ENCODE peak calls at places on chromosomes 5 and 9, in eight cellular contexts. Y, K, O, V, Z, N, T and I are unnamed samples.

GRCh38 chr9:129542761-129543160 is 78.1 kb downstream of the C9orf50 start:
- DNase-seq in O (no peak), K (no peak), V (no peak), N (no peak), Z (no peak), Y (no peak), T (no peak), I (no peak)

GRCh38 chr5:33398501-33398900 is 42.3 kb upstream of the TARS1 start:
- DNase-seq in K (no peak), O (no peak), Y (no peak), N (no peak), T (no peak), Z (no peak), V (no peak), I (no peak)

GRCh38 chr9:126532951-126533910 is 80.5 kb upstream of the LMX1B start:
- DNase-seq in N (no peak), K (no peak), T (no peak), Y (no peak), Z (no peak), O (no peak), V (no peak), I (no peak)

GRCh38 chr5:124410539-124410938 is 335.9 kb downstream of the ZNF608 start:
- DNase-seq in N (no peak), K (no peak), Y (no peak), V (no peak), T (no peak), O (no peak), Z (no peak), I (no peak)

GRCh38 chr5:80068237-80068636 is 33.1 kb downstream of the THBS4 start:
- DNase-seq in K (no peak), Y (peak), T (no peak), O (no peak), V (no peak), N (no peak), Z (no peak), I (no peak)

GRCh38 chr5:167821669-167822068 is 469.8 kb upstream of the WWC1 start:
- DNase-seq in O (no peak), K (no peak), Z (no peak), V (no peak), Y (no peak), N (peak), T (no peak), I (no peak)

GRCh38 chr5:87074934-87075541 is 192.6 kb upstream of the RASA1 start:
- DNase-seq in N (no peak), K (no peak), O (no peak), V (no peak), T (no peak), Z (no peak), Y (no peak), I (no peak)

GRCh38 chr9:27162045-27162444 is 53.0 kb downstream of the TEK start:
- DNase-seq in N (no peak), K (peak), T (no peak), Y (no peak), O (no peak), Z (no peak), V (peak), I (no peak)

GRCh38 chr9:133861103-133861502 is 123.0 kb upstream of the SARDH start:
- DNase-seq in Y (no peak), O (no peak), Z (no peak), K (no peak), N (no peak), V (no peak), T (no peak), I (no peak)

GRCh38 chr5:60789541-60789940 is 54.5 kb downstream of the ELOVL7 start:
- DNase-seq in V (no peak), O (no peak), T (no peak), N (no peak), K (no peak), Y (no peak), Z (no peak), I (no peak)

GRCh38 chr5:60788863-60789513 is 55.1 kb downstream of the ELOVL7 start:
- DNase-seq in K (no peak), V (no peak), O (no peak), Z (no peak), Y (no peak), T (no peak), N (no peak), I (no peak)

GRCh38 chr5:60792438-60792837 is 51.6 kb downstream of the ELOVL7 start:
- DNase-seq in O (no peak), T (no peak), N (no peak), Y (no peak), Z (no peak), K (no peak), V (no peak), I (no peak)

GRCh38 chr5:60797482-60798153 is 46.5 kb downstream of the ELOVL7 start:
- DNase-seq in O (no peak), V (no peak), N (no peak), K (no peak), Z (no peak), Y (no peak), T (no peak), I (no peak)

DNA sequence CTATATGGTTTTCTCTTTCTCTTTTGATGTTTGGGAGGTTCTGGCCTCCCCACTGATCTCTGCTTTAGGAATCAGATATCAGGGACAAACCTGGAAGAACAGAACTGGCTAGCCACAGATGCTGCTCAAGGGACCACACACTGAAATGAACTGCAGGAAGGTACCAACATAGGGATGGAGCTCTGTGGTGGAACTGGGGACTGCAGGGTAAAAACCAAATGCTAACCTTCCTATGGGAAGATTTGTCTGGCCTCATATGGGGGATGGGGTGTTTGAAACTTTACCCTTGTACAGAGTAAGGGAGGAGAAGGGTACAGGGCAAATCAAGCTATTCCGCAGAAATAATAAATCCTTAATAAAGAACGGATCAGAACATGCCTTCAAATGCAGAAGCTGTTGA is 49.4 kb downstream of the ELOVL7 start:
- DNase-seq in V (no peak), Y (no peak), T (no peak), Z (no peak), K (no peak), N (no peak), O (no peak), I (no peak)
- TF ChIP-seq CTCF in V (no peak), Y (no peak), T (no peak), Z (no peak), K (no peak), N (no peak), O (no peak), I (no peak)

GRCh38 chr5:159104058-159104651 is 4.4 kb upstream of the EBF1 start:
- DNase-seq in K (peak), N (peak), Y (no peak), V (peak), O (no peak), T (no peak), Z (no peak), I (peak)
- TF ChIP-seq CTCF in K (peak), N (peak), Y (no peak), V (peak), O (peak), T (peak), Z (peak), I (no peak)

DNA sequence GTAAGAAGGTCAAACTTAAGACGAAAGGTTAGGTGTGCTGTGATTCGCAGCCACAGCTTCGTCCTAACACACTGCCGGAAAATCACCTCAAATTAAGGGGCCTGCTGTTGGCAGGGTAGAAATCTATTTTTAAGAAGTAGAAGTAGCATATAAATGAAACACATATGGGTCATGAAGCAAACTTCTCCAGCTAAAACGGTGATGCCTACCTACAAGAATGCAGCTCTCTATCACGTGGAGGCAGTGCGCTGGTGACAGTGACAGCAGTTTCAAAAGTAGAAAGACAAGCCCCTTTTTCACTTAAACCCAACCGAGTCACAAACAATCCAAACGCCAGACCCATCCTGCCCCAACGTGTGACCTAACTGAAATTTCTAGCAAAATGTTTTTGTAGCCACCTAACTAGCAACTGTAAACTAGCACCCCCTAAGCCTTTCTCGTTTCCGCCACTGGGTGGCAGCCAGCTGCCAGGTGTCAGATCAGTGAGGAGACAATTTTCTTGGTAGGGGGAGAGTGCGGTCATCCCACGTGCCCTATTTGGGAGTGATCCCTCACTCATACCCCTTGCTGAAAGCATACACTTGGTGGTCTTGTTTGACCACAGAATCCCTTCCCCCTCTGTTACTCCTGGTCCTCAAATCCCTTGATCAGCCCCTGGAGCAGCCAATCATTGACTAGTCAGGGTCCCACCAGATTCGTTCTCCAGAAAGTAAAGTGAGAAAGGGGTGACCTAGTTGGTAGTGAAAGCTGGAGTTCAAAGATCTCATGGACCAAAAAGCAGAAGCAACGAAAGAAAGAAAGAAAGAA is 71.8 kb upstream of the MAMDC2 start:
- DNase-seq in Z (peak), K (peak), Y (peak), V (peak), O (peak), N (peak), T (peak), I (peak)
- TF ChIP-seq CTCF in Z (peak), K (peak), Y (peak), V (peak), O (peak), N (peak), T (peak), I (peak)

DNA sequence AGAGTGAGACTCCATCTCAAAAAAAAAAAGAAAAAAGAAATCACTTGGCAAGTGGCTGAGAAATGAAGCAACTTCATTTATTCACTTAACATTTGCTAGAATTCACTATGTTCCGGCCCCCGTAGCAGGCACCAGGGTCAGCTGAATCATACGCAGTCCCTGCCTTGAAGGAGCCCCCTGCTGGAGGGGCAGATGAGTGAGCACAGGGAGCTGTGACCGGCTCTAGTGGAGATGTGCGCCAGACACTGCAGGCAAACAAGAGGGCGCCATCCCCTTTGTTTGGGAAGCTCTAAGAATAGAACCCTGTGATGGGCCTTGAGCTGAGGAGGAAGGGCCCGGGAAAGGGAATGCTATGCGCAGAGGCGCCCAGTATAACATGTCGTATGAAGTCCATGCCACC is 20.2 kb upstream of the RPL26L1 start:
- DNase-seq in T (no peak), Z (no peak), O (no peak), Y (no peak), N (peak), K (peak), V (no peak), I (no peak)
- TF ChIP-seq CTCF in T (no peak), Z (peak), O (peak), Y (no peak), N (peak), K (peak), V (peak), I (no peak)

DNA sequence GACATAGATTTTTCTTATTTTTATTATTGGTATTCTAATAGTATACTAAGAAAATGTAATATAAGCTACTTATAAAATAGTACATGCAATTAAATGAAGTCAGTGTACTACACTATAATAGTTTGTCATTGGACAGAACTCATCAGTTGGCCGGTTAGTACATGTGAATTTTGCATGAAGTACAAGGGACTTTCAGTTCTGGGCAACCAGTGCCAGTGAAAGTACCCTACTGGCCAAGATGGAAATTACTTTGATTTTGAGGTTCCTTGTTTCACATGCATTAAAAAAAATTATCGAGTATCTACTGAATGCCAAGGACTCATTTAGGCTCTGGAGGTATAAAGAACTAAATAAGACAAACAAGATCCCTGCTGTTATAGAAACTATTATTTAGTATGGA is 213.4 kb upstream of the ELL2 start:
- DNase-seq in O (no peak), K (no peak), Z (no peak), N (no peak), Y (no peak), V (no peak), T (no peak), I (no peak)
- TF ChIP-seq CTCF in O (no peak), K (peak), Z (no peak), N (peak), Y (no peak), V (no peak), T (peak), I (peak)

GRCh38 chr9:74577956-74578355 is 80.8 kb downstream of the RORB start:
- DNase-seq in T (no peak), Z (no peak), V (peak), N (no peak), O (no peak), K (peak), Y (no peak), I (no peak)
- TF ChIP-seq CTCF in T (no peak), Z (no peak), V (peak), N (peak), O (peak), K (peak), Y (no peak), I (no peak)

GRCh38 chr5:150120062-150120441 is 33.7 kb upstream of the CSF1R start:
- DNase-seq in O (no peak), Z (no peak), Y (no peak), K (peak), V (no peak), N (no peak), T (no peak), I (no peak)

GRCh38 chr5:150120617-150121447 is 34.5 kb upstream of the CSF1R start:
- DNase-seq in V (no peak), Y (peak), K (peak), T (peak), N (no peak), O (no peak), Z (no peak), I (peak)

GRCh38 chr5:150117945-150118560 is 31.7 kb upstream of the CSF1R start:
- DNase-seq in O (no peak), Z (no peak), K (peak), Y (no peak), T (no peak), V (no peak), N (no peak), I (peak)

GRCh38 chr5:150118561-150119229 is 32.3 kb upstream of the CSF1R start:
- DNase-seq in N (no peak), Y (peak), O (no peak), K (peak), V (no peak), T (no peak), Z (no peak), I (peak)

GRCh38 chr5:150119421-150120061 is 33.2 kb upstream of the CSF1R start:
- DNase-seq in K (peak), T (no peak), Y (no peak), Z (no peak), V (no peak), N (no peak), O (no peak), I (peak)
- TF ChIP-seq CTCF in K (no peak), T (no peak), Y (no peak), Z (no peak), V (no peak), N (no peak), O (no peak), I (no peak)

GRCh38 chr5:178284095-178284675 is 51.6 kb upstream of the PHYKPL start:
- DNase-seq in T (no peak), N (no peak), O (no peak), Y (no peak), Z (no peak), K (peak), V (no peak), I (no peak)
- TF ChIP-seq CTCF in T (peak), N (peak), O (peak), Y (no peak), Z (peak), K (peak), V (peak), I (peak)

DNA sequence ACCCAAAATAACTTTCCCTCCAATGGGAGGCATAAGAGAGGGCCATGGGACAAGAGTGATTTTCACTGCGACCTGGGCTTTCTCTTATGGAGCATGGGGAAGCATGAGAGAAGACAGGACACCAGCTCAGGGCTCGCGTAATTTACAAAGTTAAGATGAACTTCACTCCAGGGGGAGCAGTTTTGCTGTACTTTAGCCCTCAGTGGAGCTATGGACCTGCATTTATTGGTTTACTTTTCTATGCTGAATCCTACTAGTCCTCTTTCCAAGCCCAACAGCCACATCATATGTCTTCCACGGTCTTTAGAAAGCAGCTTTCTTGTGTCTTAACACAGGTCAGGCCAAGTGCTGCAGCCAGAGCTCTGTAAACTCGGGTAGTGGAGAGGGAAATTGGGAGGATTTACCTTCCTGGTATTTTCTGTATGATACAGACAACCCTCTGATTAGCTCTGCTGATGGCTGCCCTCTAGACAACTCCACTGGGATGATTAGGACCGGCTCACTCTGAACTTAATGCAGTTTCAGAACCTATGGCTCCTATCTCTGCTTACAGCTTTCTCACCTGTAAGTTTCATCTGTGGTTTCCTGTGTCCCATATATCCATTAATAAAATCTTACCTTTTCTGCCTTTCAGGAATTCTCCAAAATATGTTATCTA is 581.0 kb upstream of the RORB start:
- DNase-seq in O (no peak), K (peak), T (no peak), Z (no peak), N (peak), V (peak), Y (no peak), I (no peak)
- TF ChIP-seq CTCF in O (no peak), K (peak), T (no peak), Z (peak), N (peak), V (peak), Y (no peak), I (no peak)